ENCODE peak calls at places on chromosomes 2 and 18, in nine cellular contexts. V, Q, C, D, U, P, M, Y and L are unnamed samples.

GRCh38 chr2:235257590-235257989 is 236.3 kb upstream of the AGAP1 start:
- DNase-seq in V (no peak), Q (no peak), C (no peak), D (no peak), U (no peak), P (no peak), M (no peak), Y (no peak), L (no peak)

GRCh38 chr2:196293751-196294486 is 122.5 kb upstream of the STK17B start:
- DNase-seq in V (no peak), Q (no peak), C (peak), D (peak), U (no peak), P (no peak), M (no peak), Y (no peak), L (no peak)

GRCh38 chr2:225462945-225463344 is 63.4 kb downstream of the NYAP2 start:
- DNase-seq in V (no peak), Q (no peak), C (no peak), D (no peak), U (no peak), P (no peak), M (no peak), Y (no peak), L (no peak)

GRCh38 chr2:239114119-239114581 is 266.3 kb downstream of the TWIST2 start:
- DNase-seq in V (no peak), Q (no peak), C (no peak), D (peak), U (no peak), P (no peak), M (no peak), Y (no peak), L (no peak)

GRCh38 chr2:8303322-8303832 is 378.5 kb upstream of the ID2 start:
- DNase-seq in V (peak), Q (peak), C (no peak), D (no peak), U (peak), P (no peak), M (peak), Y (peak), L (peak)

GRCh38 chr2:227219312-227220105 is 55.1 kb downstream of the COL4A3 start:
- DNase-seq in V (no peak), Q (no peak), C (no peak), D (peak), U (no peak), P (no peak), M (no peak), Y (no peak), L (no peak)

GRCh38 chr2:183490930-183491329 is 366.7 kb downstream of the NUP35 start:
- DNase-seq in V (no peak), Q (no peak), C (peak), D (peak), U (peak), P (no peak), M (no peak), Y (no peak), L (no peak)

GRCh38 chr2:11872247-11872947 is 126.0 kb downstream of the LPIN1 start:
- DNase-seq in V (no peak), Q (no peak), C (peak), D (no peak), U (no peak), P (no peak), M (no peak), Y (no peak), L (no peak)

GRCh38 chr2:25698752-25699151 is 25.4 kb upstream of the DTNB start:
- DNase-seq in V (no peak), Q (no peak), C (no peak), D (peak), U (no peak), P (no peak), M (no peak), Y (no peak), L (no peak)

GRCh38 chr2:20544093-20544747 is 97.3 kb downstream of the RHOB start:
- DNase-seq in V (peak), Q (no peak), C (no peak), D (no peak), U (peak), P (no peak), M (no peak), Y (no peak), L (no peak)

GRCh38 chr2:188786368-188786781 is 187.8 kb upstream of the COL3A1 start:
- DNase-seq in V (no peak), Q (no peak), C (peak), D (peak), U (no peak), P (no peak), M (no peak), Y (no peak), L (no peak)

GRCh38 chr2:227473019-227473461 is 1.1 kb downstream of the AGFG1 start:
- DNase-seq in V (no peak), Q (no peak), C (no peak), D (peak), U (no peak), P (no peak), M (no peak), Y (no peak), L (no peak)

GRCh38 chr2:6827516-6828298 is 38.0 kb downstream of the CMPK2 start:
- DNase-seq in V (no peak), Q (no peak), C (no peak), D (peak), U (no peak), P (no peak), M (no peak), Y (no peak), L (no peak)

GRCh38 chr18:60266558-60266957 is 106.0 kb downstream of the MC4R start:
- DNase-seq in V (no peak), Q (no peak), C (no peak), D (no peak), U (no peak), P (no peak), M (no peak), Y (no peak), L (no peak)

GRCh38 chr2:56338232-56338631 is 154.4 kb downstream of the CCDC85A start:
- DNase-seq in V (no peak), Q (no peak), C (no peak), D (no peak), U (no peak), P (no peak), M (no peak), Y (no peak), L (no peak)

GRCh38 chr2:56077352-56077915 is 106.4 kb upstream of the CCDC85A start:
- DNase-seq in V (no peak), Q (no peak), C (no peak), D (peak), U (no peak), P (no peak), M (peak), Y (no peak), L (no peak)

GRCh38 chr2:159712929-159713575 is 746 bp downstream of the MARCHF7 start:
- DNase-seq in V (no peak), Q (no peak), C (no peak), D (peak), U (no peak), P (no peak), M (no peak), Y (no peak), L (no peak)

GRCh38 chr18:13558132-13558531 is 168.2 kb downstream of the FAM210A start:
- DNase-seq in V (no peak), Q (no peak), C (peak), D (peak), U (peak), P (no peak), M (peak), Y (no peak), L (peak)

GRCh38 chr2:98615481-98615880 is 7.1 kb downstream of the UNC50 start:
- DNase-seq in V (no peak), Q (no peak), C (no peak), D (no peak), U (no peak), P (no peak), M (no peak), Y (no peak), L (no peak)
- TF ChIP-seq CTCF in V (no peak), Q (no peak), C (peak), D (peak), U (no peak), P (no peak), M (peak), Y (no peak), L (no peak)

DNA sequence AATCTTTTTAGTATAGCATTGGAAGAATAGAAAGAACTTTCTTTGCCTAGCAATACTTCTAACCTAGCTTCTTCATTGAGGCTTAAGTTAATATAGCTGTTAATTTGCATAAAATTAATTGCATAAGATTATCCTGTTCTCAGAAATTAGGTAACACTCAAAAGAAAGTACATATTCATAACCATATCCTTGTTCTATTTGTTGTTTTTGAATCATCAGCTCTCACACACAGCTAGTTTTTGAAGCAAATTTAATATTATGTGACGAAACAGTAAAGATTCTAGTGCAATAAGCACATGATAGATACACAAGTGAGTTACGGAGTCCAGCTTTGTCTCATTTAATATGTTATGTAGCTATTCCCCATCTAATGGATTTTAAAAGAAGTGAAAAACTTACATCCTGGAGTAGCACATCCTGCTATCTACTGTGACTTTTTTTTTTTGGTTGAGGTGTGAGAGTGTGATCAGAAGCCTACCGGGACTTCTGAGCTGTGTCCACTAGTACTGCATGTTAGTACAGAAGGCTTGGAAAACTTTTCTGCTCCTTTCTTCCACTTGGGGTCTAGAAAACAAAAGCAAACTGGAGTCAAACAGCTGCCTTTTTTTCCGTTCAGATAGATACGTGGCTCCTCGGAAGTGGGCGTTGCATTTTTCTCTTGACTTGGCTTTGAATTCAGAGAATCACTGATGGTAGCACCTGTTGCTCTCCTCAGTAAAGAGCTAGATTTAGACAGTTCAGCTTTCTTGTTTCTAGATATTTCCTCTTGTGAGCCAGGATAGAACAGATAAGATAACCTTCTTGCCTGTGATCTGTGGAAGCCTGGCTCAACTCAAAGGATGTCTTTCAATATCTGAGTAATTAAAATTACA is 27.2 kb downstream of the KDM3A start:
- DNase-seq in V (no peak), Q (no peak), C (no peak), D (no peak), U (no peak), P (no peak), M (no peak), Y (no peak), L (no peak)
- H3K27ac ChIP-seq in V (no peak), Q (no peak), C (no peak), D (no peak), U (no peak), P (no peak), M (no peak), Y (no peak), L (no peak)

GRCh38 chr2:35035883-35036282 is 1319.7 kb upstream of the CRIM1 start:
- DNase-seq in V (no peak), Q (no peak), C (no peak), D (peak), U (no peak), P (no peak), M (no peak), Y (no peak), L (no peak)
- TF ChIP-seq CTCF in V (no peak), Q (no peak), C (no peak), D (peak), U (no peak), P (no peak), M (peak), Y (no peak), L (no peak)

DNA sequence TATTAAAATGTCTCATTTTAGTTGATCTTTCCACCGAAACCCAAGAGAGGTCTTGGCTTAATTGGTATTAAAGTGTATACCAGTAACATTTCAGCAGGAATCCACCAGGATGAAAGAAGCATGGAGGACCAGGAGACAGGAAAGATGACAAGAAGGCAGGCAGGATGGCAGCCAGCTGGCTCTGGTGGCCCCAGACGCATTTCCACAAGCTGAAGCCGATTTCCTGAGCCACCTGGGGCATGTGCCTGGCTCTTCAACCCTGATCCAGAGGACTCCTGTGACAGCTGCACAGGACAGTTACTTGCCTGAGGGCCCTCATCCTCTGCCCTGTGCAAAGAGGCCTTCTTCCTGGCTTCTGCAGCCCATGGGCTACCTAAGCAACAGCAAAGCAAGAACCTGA is 56.9 kb upstream of the NFU1 start:
- DNase-seq in V (no peak), Q (no peak), C (no peak), D (peak), U (no peak), P (no peak), M (no peak), Y (no peak), L (no peak)
- H3K27ac ChIP-seq in V (no peak), Q (no peak), C (no peak), D (peak), U (no peak), P (no peak), M (no peak), Y (no peak), L (no peak)

DNA sequence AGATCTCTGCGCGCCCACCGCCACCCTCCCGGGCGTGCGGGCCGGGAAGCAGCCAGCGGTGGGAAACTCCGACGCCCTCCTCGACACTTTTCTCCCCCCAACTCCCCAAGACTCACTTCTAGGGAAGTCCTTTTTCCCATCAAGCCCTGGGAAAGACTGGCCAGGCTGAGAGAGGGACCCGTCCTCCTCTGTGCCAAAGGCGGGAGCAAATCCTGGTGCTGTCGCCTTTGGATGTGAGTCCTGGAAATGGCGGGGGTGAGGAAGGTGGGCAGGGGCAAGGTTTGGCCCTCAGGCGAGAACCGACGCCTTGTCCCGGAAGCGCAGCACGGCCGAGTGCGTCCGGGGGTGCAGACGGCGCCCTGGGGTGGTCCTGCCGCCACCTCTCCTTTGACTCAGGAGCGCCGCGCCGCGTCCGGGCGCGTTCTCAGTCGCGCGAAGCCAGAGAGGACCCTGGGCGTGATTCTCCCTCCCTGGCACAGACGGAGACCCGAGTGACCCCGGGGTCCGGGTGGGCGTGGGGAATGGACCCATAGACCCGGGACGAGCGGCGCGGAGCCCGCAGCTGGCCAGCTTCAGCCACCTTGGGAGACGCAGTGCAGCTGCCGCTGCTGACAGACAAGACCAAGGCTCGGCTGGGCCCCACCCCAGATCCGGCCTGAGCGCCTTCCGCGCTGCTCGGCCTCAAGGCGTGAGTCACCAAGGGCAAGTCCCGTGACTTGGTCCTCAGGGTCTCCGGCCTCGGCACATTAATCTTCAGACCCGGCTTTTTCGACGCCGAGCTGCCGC is 3.5 kb upstream of the LBX2 start:
- DNase-seq in V (peak), Q (peak), C (peak), D (no peak), U (peak), P (no peak), M (peak), Y (peak), L (peak)
- TF ChIP-seq CTCF in V (peak), Q (peak), C (peak), D (no peak), U (peak), P (no peak), M (peak), Y (no peak), L (peak)

GRCh38 chr2:156321243-156321904 is 11.1 kb downstream of the NR4A2 start:
- DNase-seq in V (no peak), Q (peak), C (no peak), D (no peak), U (peak), P (no peak), M (no peak), Y (no peak), L (peak)
- H3K27ac ChIP-seq in V (no peak), Q (no peak), C (no peak), D (no peak), U (no peak), P (no peak), M (no peak), Y (peak), L (peak)

GRCh38 chr2:95380280-95380679 is 22.2 kb upstream of the FAHD2A start:
- DNase-seq in V (peak), Q (no peak), C (no peak), D (no peak), U (no peak), P (no peak), M (no peak), Y (no peak), L (no peak)

GRCh38 chr2:95381212-95382127 is 21.0 kb upstream of the FAHD2A start:
- DNase-seq in V (peak), Q (no peak), C (no peak), D (no peak), U (no peak), P (no peak), M (peak), Y (no peak), L (no peak)

GRCh38 chr2:95380731-95381130 is 21.8 kb upstream of the FAHD2A start:
- DNase-seq in V (no peak), Q (no peak), C (no peak), D (no peak), U (no peak), P (no peak), M (no peak), Y (no peak), L (no peak)

GRCh38 chr2:95377724-95378123 is 24.8 kb upstream of the FAHD2A start:
- DNase-seq in V (peak), Q (no peak), C (no peak), D (no peak), U (no peak), P (no peak), M (no peak), Y (no peak), L (peak)

DNA sequence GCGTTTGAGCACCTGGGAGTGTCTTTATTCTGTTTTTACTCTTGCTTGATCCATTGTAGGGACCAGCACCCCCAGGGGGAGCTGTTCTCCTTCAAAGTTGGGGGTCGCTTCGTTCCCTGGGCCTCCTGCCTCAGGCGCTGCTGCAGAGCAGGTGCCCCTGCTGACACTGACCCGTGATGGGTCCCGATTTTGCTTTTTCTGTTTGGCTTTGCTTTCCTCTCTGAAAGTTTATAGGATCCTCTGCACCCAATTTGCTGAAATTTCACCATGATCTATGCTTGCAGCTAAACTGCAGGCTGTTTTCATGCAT is 22.9 kb upstream of the FAHD2A start:
- DNase-seq in V (no peak), Q (no peak), C (no peak), D (no peak), U (no peak), P (no peak), M (peak), Y (no peak), L (peak)
- TF ChIP-seq CTCF in V (peak), Q (peak), C (peak), D (peak), U (no peak), P (no peak), M (peak), Y (no peak), L (no peak)

GRCh38 chr2:212938144-212938793 is 213.1 kb downstream of the IKZF2 start:
- DNase-seq in V (no peak), Q (no peak), C (no peak), D (no peak), U (no peak), P (no peak), M (no peak), Y (no peak), L (no peak)

GRCh38 chr2:212939777-212940531 is 211.5 kb downstream of the IKZF2 start:
- DNase-seq in V (peak), Q (no peak), C (no peak), D (peak), U (no peak), P (no peak), M (peak), Y (no peak), L (peak)

GRCh38 chr2:212943351-212943750 is 208.1 kb downstream of the IKZF2 start:
- DNase-seq in V (no peak), Q (no peak), C (no peak), D (no peak), U (no peak), P (no peak), M (no peak), Y (no peak), L (no peak)

GRCh38 chr2:212940816-212941215 is 210.6 kb downstream of the IKZF2 start:
- DNase-seq in V (no peak), Q (no peak), C (peak), D (peak), U (peak), P (no peak), M (peak), Y (no peak), L (no peak)

GRCh38 chr2:212941361-212941760 is 210.1 kb downstream of the IKZF2 start:
- DNase-seq in V (no peak), Q (no peak), C (no peak), D (no peak), U (no peak), P (no peak), M (no peak), Y (no peak), L (no peak)
- H3K27ac ChIP-seq in V (no peak), Q (no peak), C (no peak), D (peak), U (no peak), P (no peak), M (peak), Y (no peak), L (no peak)